ENCODE peak calls at places on chromosomes 5 and 9, in ten cellular contexts. O, N, X, S, W, J, L, D, M and P are unnamed samples.

GRCh38 chr9:69627301-69627700 is 44.9 kb downstream of the APBA1 start:
- DNase-seq in M (no peak), S (no peak), W (no peak), N (no peak), J (no peak), L (no peak), D (no peak), O (no peak), X (no peak), P (no peak)

GRCh38 chr9:105290401-105290800 is 46.0 kb downstream of the SLC44A1 start:
- DNase-seq in S (no peak), L (no peak), M (no peak), N (no peak), J (no peak), D (no peak), W (no peak), O (no peak), X (no peak), P (no peak)

GRCh38 chr5:32190094-32190493 is 16.0 kb upstream of the GOLPH3 start:
- DNase-seq in D (no peak), J (peak; percentile 40), L (no peak), N (no peak), X (peak; percentile 40), M (no peak), S (no peak), O (no peak), W (no peak), P (no peak)

GRCh38 chr5:156121234-156121633 is 205.7 kb upstream of the SGCD start:
- DNase-seq in D (no peak), W (no peak), M (no peak), S (no peak), X (no peak), N (no peak), J (no peak), O (no peak), L (no peak), P (no peak)

GRCh38 chr5:170632985-170633234 is 129.1 kb downstream of the KCNIP1 start:
- DNase-seq in J (peak; percentile 85), W (peak; percentile 41), X (peak; percentile 38), S (peak; percentile 87), L (peak; percentile 60), O (peak; percentile 74), M (peak; percentile 74), D (no peak), N (no peak), P (peak; percentile 84)

GRCh38 chr5:3596261-3596825 is 711 bp downstream of the IRX1 start:
- DNase-seq in W (no peak), S (peak; percentile 68), O (no peak), D (no peak), N (no peak), X (no peak), M (no peak), L (no peak), J (peak; percentile 22), P (no peak)

GRCh38 chr5:146441896-146442295 is 5.2 kb upstream of the TCERG1 start:
- DNase-seq in N (no peak), L (no peak), O (no peak), X (no peak), M (no peak), J (no peak), S (no peak), D (no peak), W (no peak), P (no peak)

GRCh38 chr5:159786901-159787691 is 129.2 kb upstream of the ADRA1B start:
- DNase-seq in J (peak; percentile 49), D (no peak), X (peak; percentile 76), N (no peak), M (peak; percentile 58), L (no peak), O (peak; percentile 86), S (no peak), W (no peak), P (no peak)

GRCh38 chr5:144087576-144087975 is 82.9 kb downstream of the YIPF5 start:
- DNase-seq in N (no peak), M (no peak), D (no peak), J (no peak), S (no peak), O (no peak), X (no peak), L (no peak), W (no peak), P (no peak)
- H3K4me1 ChIP-seq in N (no peaks in the 10 kb centered on the region), M (no peaks in the 10 kb centered on the region), D (no peaks in the 10 kb centered on the region), J (peaks cover 19% of the 10 kb centered on the region), S (peaks cover 14% of the 10 kb centered on the region), O (peaks cover 6% of the 10 kb centered on the region), X (peaks cover 12% of the 10 kb centered on the region), L (no peaks in the 10 kb centered on the region), W (no peaks in the 10 kb centered on the region), P (no peaks in the 10 kb centered on the region)

GRCh38 chr5:5149154-5149553 is 9.0 kb downstream of the ADAMTS16 start:
- DNase-seq in J (no peak), S (no peak), N (no peak), M (no peak), W (no peak), X (no peak), O (no peak), D (no peak), L (no peak), P (no peak)

GRCh38 chr5:5141625-5142527 is 1.7 kb downstream of the ADAMTS16 start:
- DNase-seq in M (peak; percentile 47), D (peak; percentile 48), X (peak; percentile 67), W (peak; percentile 68), L (peak; percentile 53), J (peak; percentile 86), N (peak; percentile 45), S (peak; percentile 81), O (no peak), P (peak; percentile 65)

GRCh38 chr5:5144441-5144840 is 4.3 kb downstream of the ADAMTS16 start:
- DNase-seq in S (no peak), J (no peak), N (no peak), M (no peak), W (no peak), X (no peak), D (no peak), O (no peak), L (no peak), P (no peak)

GRCh38 chr5:5146530-5147160 is 6.5 kb downstream of the ADAMTS16 start:
- DNase-seq in X (no peak), D (no peak), M (no peak), J (no peak), L (no peak), O (no peak), S (no peak), N (no peak), W (no peak), P (no peak)

DNA sequence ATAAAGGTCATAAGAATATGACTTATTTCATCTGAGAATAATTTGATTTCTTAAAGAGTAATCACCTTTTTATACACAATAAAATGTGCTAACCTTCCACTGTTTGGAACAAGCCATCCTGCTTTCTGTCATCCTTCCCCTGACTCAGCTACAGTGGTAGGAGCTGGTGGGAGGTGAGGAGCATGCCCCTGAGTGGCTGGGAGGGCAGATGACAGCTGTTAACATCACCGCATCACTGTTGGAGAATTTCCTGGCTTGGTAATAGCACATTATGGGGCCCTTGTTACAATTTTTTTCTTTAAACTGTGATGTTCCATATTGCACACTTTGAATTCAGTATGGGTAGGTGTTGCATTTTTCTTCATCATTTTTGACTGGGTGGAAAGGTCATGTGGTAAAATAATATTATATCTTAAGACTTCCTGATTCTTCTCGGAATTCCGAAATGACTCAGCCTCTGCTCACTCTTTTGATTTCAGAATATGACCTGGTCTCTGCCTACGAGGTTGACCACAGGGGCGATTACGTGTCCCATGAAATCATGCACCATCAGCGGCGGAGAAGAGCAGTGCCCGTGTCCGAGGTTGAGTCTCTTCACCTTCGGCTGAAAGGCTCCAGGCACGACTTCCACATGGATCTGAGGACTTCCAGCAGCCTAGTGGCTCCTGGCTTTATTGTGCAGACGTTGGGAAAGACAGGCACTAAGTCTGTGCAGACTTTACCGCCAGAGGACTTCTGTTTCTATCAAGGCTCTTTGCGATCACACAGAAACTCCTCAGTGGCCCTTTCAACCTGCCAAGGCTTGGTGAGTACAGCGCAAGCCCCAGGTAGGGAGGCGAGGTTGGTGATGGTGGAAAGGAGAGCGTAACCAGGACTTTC is 5.8 kb downstream of the ADAMTS16 start:
- DNase-seq in J (no peak), D (no peak), S (no peak), X (no peak), L (no peak), W (no peak), M (no peak), N (peak; percentile 85), O (no peak), P (no peak)
- H3K4me3 ChIP-seq in J (no peak overlapping the region), D (no peak overlapping the region), S (no peak overlapping the region), X (no peak overlapping the region), L (no peak overlapping the region), W (no peak overlapping the region), M (no peak overlapping the region), N (peak overlapping the region; percentile 35), O (no peak overlapping the region), P (no peak overlapping the region)

GRCh38 chr5:109364977-109365376 is 44.8 kb downstream of the PJA2 start:
- DNase-seq in O (no peak), S (no peak), J (no peak), X (no peak), M (no peak), W (no peak), L (no peak), D (no peak), N (no peak), P (no peak)
- H3K36me3 ChIP-seq in O (no peaks in the 10 kb centered on the region), S (peaks cover 53% of the 10 kb centered on the region), J (peaks cover 6% of the 10 kb centered on the region), X (peaks cover 68% of the 10 kb centered on the region), M (no peaks in the 10 kb centered on the region), W (peaks cover 92% of the 10 kb centered on the region), L (peaks cover 36% of the 10 kb centered on the region), D (peaks cover 20% of the 10 kb centered on the region), N (peaks cover 6% of the 10 kb centered on the region), P (peaks cover 41% of the 10 kb centered on the region)

GRCh38 chr9:135772056-135773042 is 70.4 kb downstream of the KCNT1 start:
- DNase-seq in W (no peak), D (no peak), N (no peak), X (no peak), M (no peak), J (no peak), L (no peak), O (no peak), S (peak; percentile 33), P (no peak)

GRCh38 chr9:135773094-135773493 is 71.1 kb downstream of the KCNT1 start:
- DNase-seq in J (no peak), N (no peak), W (no peak), L (no peak), S (no peak), X (no peak), O (no peak), D (no peak), M (no peak), P (no peak)

GRCh38 chr9:135770203-135770535 is 68.2 kb downstream of the KCNT1 start:
- DNase-seq in M (no peak), N (no peak), O (no peak), D (no peak), J (no peak), L (no peak), S (no peak), W (no peak), X (no peak), P (no peak)

GRCh38 chr9:135770771-135771170 is 68.8 kb downstream of the KCNT1 start:
- DNase-seq in M (no peak), W (no peak), D (no peak), S (no peak), J (no peak), N (no peak), L (no peak), X (no peak), O (no peak), P (no peak)

DNA sequence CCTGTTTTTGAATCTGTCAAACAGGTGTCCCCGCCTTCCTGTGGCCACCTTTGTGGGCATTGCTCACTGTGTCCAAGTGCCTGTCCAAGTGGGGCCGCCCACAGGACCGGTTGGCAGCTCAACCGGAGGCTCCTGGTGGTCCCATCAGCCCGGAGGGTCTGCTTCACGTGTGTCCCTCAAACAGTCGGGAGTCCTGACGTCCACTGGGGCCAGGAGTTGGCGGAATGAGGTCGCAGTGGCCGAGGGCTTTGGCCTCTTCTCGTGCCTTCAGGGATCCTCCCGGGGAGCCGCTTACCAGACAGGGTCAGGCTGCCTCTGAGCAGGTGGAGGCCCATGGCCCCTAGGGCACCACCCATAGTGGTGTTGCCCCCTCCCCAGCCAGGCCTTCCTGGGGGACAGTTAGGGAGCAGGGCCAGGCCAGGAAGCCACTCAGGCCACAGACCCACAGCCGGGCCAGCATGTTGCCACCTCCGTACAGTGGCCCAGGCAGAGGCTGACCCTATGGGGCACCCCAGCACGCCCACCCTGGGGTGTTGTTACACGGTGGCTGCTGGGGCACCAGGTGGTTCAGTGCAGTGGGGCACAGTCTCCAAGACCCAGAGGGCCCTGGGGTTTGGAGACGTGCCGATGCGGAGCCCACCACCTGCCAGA is 69.5 kb downstream of the KCNT1 start:
- DNase-seq in O (no peak), N (no peak), M (no peak), L (no peak), D (no peak), J (no peak), W (no peak), S (no peak), X (no peak), P (no peak)
- H3K4me1 ChIP-seq in O (no peaks in the 10 kb centered on the region), N (no peaks in the 10 kb centered on the region), M (no peaks in the 10 kb centered on the region), L (no peaks in the 10 kb centered on the region), D (peaks cover 6% of the 10 kb centered on the region), J (no peaks in the 10 kb centered on the region), W (no peaks in the 10 kb centered on the region), S (peaks cover 3% of the 10 kb centered on the region), X (no peaks in the 10 kb centered on the region), P (no peaks in the 10 kb centered on the region)